ENCODE peak calls at places on chromosomes 6 and 20, in seven cellular contexts. C is neural progenitor cell, O is H1, W is Peyer's patch, D is spleen, K is upper lobe of right lung, G is aorta. E is an unnamed sample. For H3K4me1 and H3K9me3, the result is how much of the 10 kb centered on the place peaks cover.

GRCh38 chr20:45073182-45073581 is 27.7 kb downstream of the KCNS1 start:
- DNase-seq in C (no peak), O (no peak), W (no peak), D (no peak), K (no peak), G (no peak), E (no peak)

GRCh38 chr20:17534077-17534476 is 2.9 kb upstream of the BFSP1 start:
- DNase-seq in C (no peak), O (no peak), W (no peak), D (no peak), K (no peak), G (no peak), E (no peak)

GRCh38 chr6:93423542-93423941 is 4.2 kb upstream of the EPHA7 start:
- DNase-seq in C (peak), O (no peak), W (no peak), D (no peak), K (no peak), G (no peak), E (no peak)

GRCh38 chr6:78948785-78949184 is 81.4 kb downstream of the IRAK1BP1 start:
- DNase-seq in C (no peak), O (no peak), W (no peak), D (no peak), K (no peak), G (no peak), E (no peak)

GRCh38 chr20:32205502-32206382 is 1.8 kb downstream of the PLAGL2 start:
- DNase-seq in C (peak), O (no peak), W (no peak), D (no peak), K (no peak), G (no peak), E (no peak)

GRCh38 chr6:116945809-116946208 is 68.8 kb downstream of the RFX6 start:
- DNase-seq in C (no peak), O (no peak), W (no peak), D (no peak), K (no peak), G (no peak), E (no peak)

GRCh38 chr6:18139935-18140621 is 14.8 kb downstream of the TPMT start:
- DNase-seq in C (no peak), O (no peak), W (no peak), D (no peak), K (no peak), G (no peak), E (no peak)

GRCh38 chr20:21322921-21323321 is 19.8 kb downstream of the XRN2 start:
- DNase-seq in C (no peak), O (no peak), W (no peak), D (no peak), K (no peak), G (no peak), E (no peak)

GRCh38 chr20:23150304-23151007 is 64.3 kb upstream of the CD93 start:
- DNase-seq in C (no peak), O (no peak), W (peak), D (no peak), K (no peak), G (no peak), E (no peak)

GRCh38 chr6:15265787-15266186 is 19.9 kb downstream of the JARID2 start:
- DNase-seq in C (no peak), O (no peak), W (no peak), D (no peak), K (no peak), G (no peak), E (no peak)

GRCh38 chr20:49477200-49477599 is 5.3 kb downstream of the KCNB1 start:
- DNase-seq in C (no peak), O (no peak), W (no peak), D (no peak), K (no peak), G (no peak), E (no peak)

GRCh38 chr6:160398674-160399271 is 50.6 kb downstream of the SLC22A3 start:
- DNase-seq in C (no peak), O (no peak), W (no peak), D (no peak), K (no peak), G (no peak), E (no peak)

GRCh38 chr6:9646346-9647042 is 768.4 kb downstream of the TFAP2A start:
- DNase-seq in C (no peak), O (no peak), W (no peak), D (no peak), K (no peak), G (no peak), E (no peak)

GRCh38 chr20:36435799-36436541 is 105.3 kb upstream of the MYL9 start:
- DNase-seq in C (peak), O (peak), W (peak), D (peak), K (peak), G (peak), E (peak)

GRCh38 chr6:35391240-35391968 is 49.0 kb downstream of the PPARD start:
- DNase-seq in C (no peak), O (no peak), W (no peak), D (no peak), K (no peak), G (no peak), E (no peak)

GRCh38 chr20:63778034-63778752 is 38.6 kb downstream of the SLC2A4RG start:
- DNase-seq in C (no peak), O (no peak), W (no peak), D (no peak), K (no peak), G (no peak), E (no peak)

GRCh38 chr20:62409935-62410741 is 3.1 kb upstream of the CABLES2 start:
- DNase-seq in C (peak), O (no peak), W (peak), D (no peak), K (peak), G (no peak), E (peak)

GRCh38 chr6:79941489-79942151 is 5.7 kb downstream of the ELOVL4 start:
- DNase-seq in C (no peak), O (no peak), W (no peak), D (no peak), K (no peak), G (no peak), E (no peak)

GRCh38 chr6:90121982-90122381 is 174.7 kb downstream of the BACH2 start:
- DNase-seq in C (no peak), O (no peak), W (no peak), D (no peak), K (no peak), G (no peak), E (no peak)

GRCh38 chr6:38350882-38351281 is 288.8 kb downstream of the BTBD9 start:
- DNase-seq in C (peak), O (no peak), W (no peak), D (no peak), K (no peak), G (no peak), E (no peak)

GRCh38 chr6:13425971-13426931 is 61.1 kb downstream of the GFOD1 start:
- DNase-seq in C (no peak), O (no peak), W (no peak), D (peak), K (no peak), G (peak), E (no peak)

GRCh38 chr20:17680128-17680835 is 1.8 kb downstream of the RRBP1 start:
- DNase-seq in C (peak), O (no peak), W (peak), D (peak), K (peak), G (peak), E (peak)

GRCh38 chr6:159321267-159321666 is 152.1 kb downstream of the FNDC1 start:
- DNase-seq in C (no peak), O (no peak), W (no peak), D (no peak), K (no peak), G (no peak), E (no peak)

GRCh38 chr20:58652606-58653303 is 1.7 kb downstream of the STX16 start:
- DNase-seq in C (peak), O (no peak), W (no peak), D (no peak), K (no peak), G (no peak), E (no peak)
- H3K4me1 ChIP-seq in C (under half), O (under half), W (half or more), D (half or more), K (under half), G (under half), E (under half)

DNA sequence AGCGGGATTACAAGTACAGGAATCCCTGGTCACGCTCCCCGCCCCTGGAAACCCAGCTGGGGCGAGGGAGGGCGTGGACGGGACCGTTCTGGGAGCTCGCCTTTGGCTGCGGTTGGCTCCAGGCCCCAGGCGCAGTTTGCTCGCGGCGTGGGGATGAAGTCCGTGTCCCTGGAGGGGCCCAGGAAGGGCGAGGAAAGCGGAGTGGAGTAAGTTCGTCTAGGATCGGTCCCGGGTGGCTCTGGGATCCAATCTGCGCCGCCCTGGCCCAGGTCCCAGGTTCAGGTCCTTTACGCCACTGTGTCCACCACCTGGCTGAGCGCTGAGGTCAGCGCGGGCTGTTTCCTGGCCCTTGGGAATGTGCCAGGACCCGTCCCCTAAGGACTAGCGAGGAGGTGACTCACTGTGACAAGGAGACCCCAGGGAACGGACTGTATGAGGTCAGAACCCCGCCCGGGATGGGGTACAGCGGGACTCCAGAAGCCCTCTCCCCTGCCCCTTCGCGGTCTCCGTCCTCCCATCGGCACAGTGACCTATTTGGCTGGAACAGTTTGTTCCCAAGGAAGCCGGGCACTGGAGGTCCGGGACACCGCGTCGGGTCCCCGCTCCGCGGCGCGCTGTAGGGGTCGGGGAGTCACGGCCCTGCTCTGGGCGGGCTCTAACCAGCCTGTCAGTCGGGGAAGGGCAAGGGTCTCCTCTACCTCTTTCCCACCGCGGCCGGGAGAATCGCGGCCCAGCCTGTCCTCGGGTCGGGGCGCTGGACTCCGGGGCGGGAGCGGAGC is 718 bp downstream of the CDKN1A start:
- DNase-seq in C (peak), O (no peak), W (peak), D (peak), K (peak), G (peak), E (peak)
- H3K27ac ChIP-seq in C (no peak), O (no peak), W (peak), D (peak), K (peak), G (peak), E (peak)

GRCh38 chr6:166348305-166348949 is 6.1 kb upstream of the SFT2D1 start:
- DNase-seq in C (no peak), O (no peak), W (no peak), D (no peak), K (no peak), G (no peak), E (no peak)

GRCh38 chr6:166346449-166346848 is 4.1 kb upstream of the SFT2D1 start:
- DNase-seq in C (no peak), O (no peak), W (no peak), D (no peak), K (no peak), G (no peak), E (no peak)

GRCh38 chr6:166344240-166344639 is 1.9 kb upstream of the SFT2D1 start:
- DNase-seq in C (no peak), O (no peak), W (no peak), D (no peak), K (no peak), G (no peak), E (no peak)

GRCh38 chr6:166343157-166343502 is 785 bp upstream of the SFT2D1 start:
- DNase-seq in C (no peak), O (no peak), W (no peak), D (no peak), K (no peak), G (no peak), E (no peak)

GRCh38 chr6:166346995-166347394 is 4.7 kb upstream of the SFT2D1 start:
- DNase-seq in C (no peak), O (no peak), W (no peak), D (no peak), K (no peak), G (no peak), E (no peak)
- H3K9me3 ChIP-seq in C (under half), O (under half), W (under half), D (under half), K (under half), G (under half), E (under half)

DNA sequence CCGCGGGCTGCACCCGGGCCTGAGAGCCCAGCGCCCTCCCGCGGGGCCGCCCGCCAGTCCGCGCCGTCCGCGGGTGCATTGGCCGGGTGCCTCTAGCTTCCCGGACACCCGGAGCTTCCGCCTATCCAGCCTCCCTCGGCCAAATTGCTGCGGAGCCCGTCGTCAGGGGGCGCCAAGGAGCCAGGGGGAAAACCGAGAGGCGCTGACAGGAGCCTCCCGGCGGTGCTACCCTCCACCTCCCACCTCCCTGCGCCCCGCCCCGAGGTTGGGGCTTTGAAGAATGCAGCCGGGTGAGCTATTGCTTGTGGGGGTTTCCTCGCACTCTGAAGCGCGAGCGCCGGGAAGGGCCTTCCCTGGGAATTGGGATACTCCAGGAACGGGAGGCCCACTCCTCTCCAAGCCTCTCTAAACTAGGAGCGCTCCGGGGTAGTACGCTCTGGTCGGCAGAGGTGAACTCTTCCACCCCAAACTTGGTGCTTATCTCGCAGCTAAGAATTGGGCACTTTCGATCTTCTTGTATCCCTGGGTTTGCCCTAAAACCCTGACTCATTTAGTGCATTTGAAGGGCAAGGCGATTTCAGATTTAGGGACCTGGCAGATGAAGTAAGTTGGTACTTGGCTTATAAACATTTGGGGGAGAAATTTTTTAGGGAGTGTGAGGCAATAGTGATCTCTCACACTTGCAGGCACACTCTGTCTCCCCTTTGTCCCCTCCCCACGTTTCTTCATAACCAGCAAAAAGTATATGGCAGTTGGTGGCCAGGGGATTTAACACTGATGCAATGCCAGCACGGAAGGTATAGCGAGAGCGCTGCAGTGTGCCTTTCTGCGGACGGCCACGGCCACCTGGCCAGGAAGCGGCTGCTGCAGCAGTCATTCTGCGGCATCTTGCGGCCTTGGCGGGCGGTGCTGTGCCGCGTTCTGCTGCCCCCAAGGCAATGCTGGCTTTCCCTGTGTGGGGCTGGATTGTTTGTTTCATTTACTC is 556 bp downstream of the BEND6 start:
- DNase-seq in C (peak), O (peak), W (peak), D (peak), K (peak), G (peak), E (peak)
- H3K4me1 ChIP-seq in C (under half), O (under half), W (under half), D (under half), K (under half), G (under half), E (under half)

GRCh38 chr6:138518054-138518453 is 18.8 kb upstream of the NHSL1 start:
- DNase-seq in C (no peak), O (no peak), W (no peak), D (no peak), K (no peak), G (no peak), E (no peak)

GRCh38 chr6:138520463-138520862 is 21.2 kb upstream of the NHSL1 start:
- DNase-seq in C (no peak), O (no peak), W (no peak), D (no peak), K (no peak), G (no peak), E (no peak)

GRCh38 chr6:138514860-138515540 is 15.7 kb upstream of the NHSL1 start:
- DNase-seq in C (peak), O (no peak), W (no peak), D (no peak), K (no peak), G (no peak), E (peak)

GRCh38 chr6:138515657-138516056 is 16.4 kb upstream of the NHSL1 start:
- DNase-seq in C (no peak), O (no peak), W (no peak), D (no peak), K (no peak), G (no peak), E (no peak)

GRCh38 chr6:138517635-138518034 is 18.3 kb upstream of the NHSL1 start:
- DNase-seq in C (peak), O (peak), W (peak), D (peak), K (no peak), G (no peak), E (peak)
- H3K27ac ChIP-seq in C (no peak), O (no peak), W (no peak), D (no peak), K (no peak), G (no peak), E (no peak)

DNA sequence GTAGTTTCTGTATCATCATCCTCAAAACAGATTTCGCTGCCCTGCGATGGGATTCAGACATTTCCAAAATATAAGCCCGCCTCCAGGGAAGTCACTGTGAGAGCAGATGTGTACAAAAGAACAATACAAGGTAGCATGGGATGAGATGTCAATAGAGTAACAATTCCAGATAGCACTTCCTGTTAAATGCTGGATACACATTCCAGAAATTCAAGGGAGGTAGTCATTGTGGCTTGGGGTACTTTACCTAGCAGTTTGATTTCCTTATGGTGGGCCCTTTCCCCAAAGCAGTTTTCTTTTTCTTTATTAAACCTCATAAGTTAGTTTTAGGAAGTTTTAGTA is 2.5 kb downstream of the RNF217 start:
- DNase-seq in C (no peak), O (no peak), W (no peak), D (no peak), K (no peak), G (no peak), E (no peak)
- H3K9me3 ChIP-seq in C (under half), O (under half), W (under half), D (under half), K (under half), G (under half), E (under half)

GRCh38 chr6:39803872-39804271 is 11.7 kb downstream of the DAAM2 start:
- DNase-seq in C (no peak), O (no peak), W (no peak), D (no peak), K (no peak), G (no peak), E (no peak)
- H3K4me1 ChIP-seq in C (under half), O (under half), W (under half), D (under half), K (under half), G (under half), E (under half)

GRCh38 chr20:51953731-51954340 is 151.5 kb upstream of the SALL4 start:
- DNase-seq in C (no peak), O (no peak), W (no peak), D (no peak), K (no peak), G (no peak), E (no peak)

GRCh38 chr20:51958099-51958498 is 155.8 kb upstream of the SALL4 start:
- DNase-seq in C (no peak), O (no peak), W (no peak), D (no peak), K (no peak), G (no peak), E (no peak)

GRCh38 chr20:51960004-51960403 is 157.7 kb upstream of the SALL4 start:
- DNase-seq in C (no peak), O (no peak), W (no peak), D (no peak), K (no peak), G (no peak), E (no peak)

GRCh38 chr20:51958636-51959542 is 156.6 kb upstream of the SALL4 start:
- DNase-seq in C (peak), O (no peak), W (no peak), D (no peak), K (no peak), G (no peak), E (no peak)

DNA sequence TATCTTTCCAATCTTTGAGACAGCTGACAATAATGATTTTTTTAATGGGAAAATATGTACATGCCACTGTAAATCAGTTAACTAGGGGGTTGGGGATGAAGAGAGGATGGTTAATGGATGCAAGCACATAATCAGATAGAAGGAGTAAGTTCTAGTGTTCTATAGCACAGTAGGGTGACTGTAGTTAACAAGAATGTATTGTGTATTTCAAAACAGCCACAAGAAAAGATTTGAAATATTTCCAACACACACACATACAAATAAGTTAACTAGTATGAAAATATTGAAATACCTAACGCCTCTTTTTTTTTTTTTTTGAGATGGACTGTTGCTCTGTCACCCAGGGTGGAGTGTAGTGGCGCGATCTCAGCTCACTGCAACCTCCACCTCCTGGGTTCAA is 153.4 kb upstream of the SALL4 start:
- DNase-seq in C (no peak), O (no peak), W (no peak), D (no peak), K (no peak), G (no peak), E (no peak)
- H3K27ac ChIP-seq in C (no peak), O (no peak), W (no peak), D (no peak), K (no peak), G (no peak), E (no peak)

GRCh38 chr6:168209420-168209819 is 110.2 kb downstream of the DACT2 start:
- DNase-seq in C (no peak), O (no peak), W (peak), D (peak), K (no peak), G (peak), E (no peak)
- H3K9me3 ChIP-seq in C (under half), O (under half), W (under half), D (under half), K (under half), G (under half), E (under half)

GRCh38 chr6:32436995-32437836 is 2.5 kb upstream of the HLA-DRA start:
- DNase-seq in C (no peak), O (no peak), W (no peak), D (no peak), K (no peak), G (no peak), E (no peak)
- H3K4me1 ChIP-seq in C (under half), O (under half), W (under half), D (under half), K (under half), G (under half), E (under half)